ENCODE peak calls at places on chromosome X, in four cellular contexts. U is fibroblast of mammary gland, S is psoas muscle, P is neural progenitor cell. A is an unnamed sample.

GRCh38 chrX:146173742-146174141 is 356.1 kb downstream of the SLITRK2 start:
- DNase-seq in U (no peak), S (no peak), P (no peak), A (no peak)

GRCh38 chrX:105331244-105331643 is 110.8 kb upstream of the TEX13A start:
- DNase-seq in U (peak), S (no peak), P (no peak), A (peak)

GRCh38 chrX:124720532-124720931 is 374.2 kb downstream of the SH2D1A start:
- DNase-seq in U (no peak), S (no peak), P (no peak), A (no peak)

GRCh38 chrX:80792205-80792604 is 17.5 kb downstream of the BRWD3 start:
- DNase-seq in U (no peak), S (no peak), P (no peak), A (no peak)

GRCh38 chrX:52990848-52991247 is 32.5 kb upstream of the FAM156A start:
- DNase-seq in U (peak), S (no peak), P (no peak), A (no peak)

GRCh38 chrX:106404512-106404911 is 207.3 kb upstream of the RADX start:
- DNase-seq in U (no peak), S (no peak), P (no peak), A (no peak)

GRCh38 chrX:1466232-1466661 is 13.5 kb upstream of the ASMTL start:
- DNase-seq in U (no peak), S (no peak), P (no peak), A (no peak)

GRCh38 chrX:3678287-3678686 is 35.2 kb downstream of the PRKX start:
- DNase-seq in U (no peak), S (no peak), P (no peak), A (peak)

GRCh38 chrX:28787206-28787605 is 200.0 kb downstream of the IL1RAPL1 start:
- DNase-seq in U (peak), S (no peak), P (no peak), A (peak)

GRCh38 chrX:72094894-72095293 is 36.8 kb downstream of the RTL5 start:
- DNase-seq in U (peak), S (no peak), P (peak), A (no peak)

GRCh38 chrX:724256-724655 is 93.7 kb downstream of the SHOX start:
- DNase-seq in U (no peak), S (no peak), P (no peak), A (no peak)

GRCh38 chrX:55480390-55481062 is 9.1 kb downstream of the USP51 start:
- DNase-seq in U (no peak), S (no peak), P (no peak), A (no peak)

GRCh38 chrX:49067285-49068120 is 6.3 kb downstream of the PRAF2 start:
- DNase-seq in U (no peak), S (no peak), P (no peak), A (no peak)

GRCh38 chrX:69362889-69363288 is 141.2 kb upstream of the NALF2 start:
- DNase-seq in U (peak), S (no peak), P (no peak), A (no peak)

GRCh38 chrX:135194684-135195083 is 23.5 kb upstream of the CT55 start:
- DNase-seq in U (no peak), S (no peak), P (no peak), A (no peak)

GRCh38 chrX:110795645-110796510 is at the start of gene CHRDL1:
- DNase-seq in U (peak), S (peak), P (peak), A (peak)

GRCh38 chrX:101287402-101287801 is 3.7 kb downstream of the TAF7L start:
- DNase-seq in U (peak), S (no peak), P (peak), A (peak)

GRCh38 chrX:92247076-92247475 is 467.9 kb downstream of the PCDH11X start:
- DNase-seq in U (peak), S (no peak), P (no peak), A (peak)

GRCh38 chrX:106862972-106863688 is 40.0 kb downstream of the RIPPLY1 start:
- DNase-seq in U (peak), S (no peak), P (peak), A (no peak)

GRCh38 chrX:78595901-78596502 is 63.1 kb downstream of the RTL3 start:
- DNase-seq in U (peak), S (no peak), P (peak), A (no peak)

GRCh38 chrX:107563851-107564250 is 64.5 kb upstream of the PRPS1 start:
- DNase-seq in U (no peak), S (no peak), P (no peak), A (no peak)

GRCh38 chrX:84046403-84046984 is 141.5 kb downstream of the RPS6KA6 start:
- DNase-seq in U (peak), S (no peak), P (peak), A (peak)

GRCh38 chrX:133542476-133542875 is 127.2 kb upstream of the GPC4 start:
- DNase-seq in U (peak), S (no peak), P (no peak), A (no peak)

GRCh38 chrX:373641-374471 is 12.9 kb downstream of the PPP2R3B start:
- DNase-seq in U (no peak), S (no peak), P (peak), A (peak)

GRCh38 chrX:53312946-53313745 is 31.8 kb upstream of the IQSEC2 start:
- DNase-seq in U (peak), S (peak), P (peak), A (peak)

GRCh38 chrX:121479406-121479805 is 432.0 kb downstream of the GLUD2 start:
- DNase-seq in U (peak), S (no peak), P (peak), A (no peak)

GRCh38 chrX:7143076-7143475 is 4.4 kb upstream of the STS start:
- DNase-seq in U (no peak), S (no peak), P (no peak), A (no peak)

GRCh38 chrX:50680990-50681389 is 133.0 kb downstream of the SHROOM4 start:
- DNase-seq in U (no peak), S (no peak), P (peak), A (no peak)
- TF ChIP-seq CTCF in U (peak), S (peak), P (peak), A (peak)

GRCh38 chrX:13022926-13023325 is 21.5 kb downstream of the FAM9C start:
- DNase-seq in U (no peak), S (no peak), P (no peak), A (no peak)
- TF ChIP-seq CTCF in U (no peak), S (no peak), P (no peak), A (no peak)

GRCh38 chrX:98379134-98379533 is 1495.4 kb downstream of the RPA4 start:
- DNase-seq in U (no peak), S (no peak), P (no peak), A (no peak)
- TF ChIP-seq CTCF in U (no peak), S (no peak), P (peak), A (no peak)

DNA sequence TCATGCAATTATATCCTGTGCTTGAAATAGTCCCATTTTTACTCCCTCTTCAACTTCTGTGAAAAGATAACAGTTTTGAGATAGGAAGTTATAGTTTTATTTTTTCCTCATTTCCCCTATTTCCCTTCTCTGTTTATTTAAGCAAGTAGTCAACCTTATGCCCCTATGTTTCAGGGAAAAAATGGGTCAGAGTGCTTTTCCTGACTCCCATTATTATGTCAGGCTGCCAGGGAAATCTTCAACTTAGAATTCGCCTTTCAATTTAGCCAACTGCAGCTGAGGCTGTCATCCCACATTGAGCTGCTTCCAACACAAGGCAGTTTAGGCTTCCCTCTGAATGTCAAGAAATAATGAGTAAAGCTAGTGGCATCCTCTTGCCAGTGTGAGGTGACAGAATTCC is 42.3 kb downstream of the NXT2 start:
- DNase-seq in U (no peak), S (no peak), P (no peak), A (no peak)
- TF ChIP-seq CTCF in U (no peak), S (no peak), P (no peak), A (no peak)

A was measured in astrocyte of the spinal cord.